ENCODE peak calls at places on chromosomes 11 and 22, in four cellular contexts. I, S, L and C are unnamed samples.

GRCh38 chr22:17121235-17122195 is at the start of gene TMEM121B:
- DNase-seq in S (peak), L (peak), I (peak), C (peak)

GRCh38 chr11:44752727-44753126 is 26.0 kb downstream of the TSPAN18 start:
- DNase-seq in L (peak), S (no peak), I (no peak), C (no peak)

GRCh38 chr22:26503758-26504157 is 8.5 kb downstream of the TFIP11 start:
- DNase-seq in L (no peak), I (no peak), S (no peak), C (no peak)

GRCh38 chr22:35299217-35299716 is 427 bp upstream of the TOM1 start:
- DNase-seq in S (peak), L (peak), I (no peak), C (peak)

GRCh38 chr22:43901976-43902643 is 10.3 kb upstream of the PNPLA5 start:
- DNase-seq in L (peak), S (peak), I (no peak), C (peak)

GRCh38 chr11:29306527-29306926 is 710.3 kb downstream of the KCNA4 start:
- DNase-seq in L (peak), S (peak), I (no peak), C (peak)

GRCh38 chr11:62614275-62614674 is 1.2 kb downstream of the ROM1 start:
- DNase-seq in L (no peak), S (no peak), I (peak), C (no peak)

GRCh38 chr22:27349456-27349855 is 452.1 kb downstream of the MN1 start:
- DNase-seq in S (no peak), I (no peak), L (peak), C (peak)

GRCh38 chr11:74849525-74850391 is 99.1 kb downstream of the XRRA1 start:
- DNase-seq in L (peak), I (no peak), S (peak), C (peak)

GRCh38 chr11:46336781-46337180 is 10.5 kb upstream of the DGKZ start:
- DNase-seq in I (no peak), L (peak), S (no peak), C (peak)

GRCh38 chr11:1780700-1781592 is 17.2 kb upstream of the CTSD start:
- DNase-seq in S (no peak), L (no peak), I (no peak), C (no peak)

GRCh38 chr11:58067685-58068084 is 36.9 kb downstream of the OR6Q1 start:
- DNase-seq in I (no peak), L (no peak), S (no peak), C (no peak)

GRCh38 chr22:44088976-44089570 is 65.0 kb downstream of the PARVB start:
- DNase-seq in I (no peak), S (no peak), L (peak), C (peak)

GRCh38 chr11:116062526-116063171 is 558.4 kb upstream of the CADM1 start:
- DNase-seq in L (no peak), I (no peak), S (peak), C (no peak)

GRCh38 chr22:50085211-50085999 is at the start of gene MLC1:
- DNase-seq in I (no peak), L (no peak), S (peak), C (peak)

GRCh38 chr22:41964106-41964494 is 5.1 kb upstream of the SEPTIN3 start:
- DNase-seq in L (no peak), S (no peak), I (no peak), C (no peak)

GRCh38 chr22:41968601-41969000 is 642 bp upstream of the SEPTIN3 start:
- DNase-seq in I (no peak), L (no peak), S (no peak), C (peak)

GRCh38 chr22:41966225-41966606 is 3.0 kb upstream of the SEPTIN3 start:
- DNase-seq in L (no peak), I (no peak), S (no peak), C (no peak)

GRCh38 chr22:41969110-41969646 is at the start of gene SEPTIN3:
- DNase-seq in I (no peak), L (no peak), S (no peak), C (no peak)

DNA sequence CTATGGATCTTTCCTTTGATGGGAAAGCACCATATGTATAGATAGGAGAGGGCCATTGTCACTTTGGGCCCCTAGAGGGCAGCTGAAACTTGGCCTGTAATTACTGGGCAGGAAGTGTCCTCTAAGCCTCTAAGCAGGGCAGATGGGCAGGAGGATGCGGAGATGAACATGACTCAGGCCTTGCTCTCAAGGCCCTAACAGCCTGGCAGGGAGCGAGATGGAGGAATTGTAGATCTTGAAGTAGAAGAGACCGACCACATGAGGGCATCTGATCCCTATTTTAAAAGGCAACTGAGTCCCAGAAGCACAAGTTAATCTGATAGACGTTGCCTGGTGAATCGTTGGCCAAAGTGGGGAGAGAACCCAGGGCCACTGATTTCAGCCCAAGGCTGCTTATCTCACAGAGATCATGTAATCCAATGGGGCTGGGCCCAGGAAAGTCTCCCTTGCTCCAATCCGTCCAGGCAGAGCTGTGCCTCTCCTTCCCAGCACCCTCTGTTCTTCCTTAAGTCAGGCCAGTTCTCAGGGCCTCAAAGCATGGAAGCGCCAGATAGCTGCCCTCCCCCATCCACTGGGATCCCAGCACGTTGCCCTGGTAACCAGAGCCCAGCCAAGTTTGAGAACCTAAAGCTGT is 2.5 kb upstream of the SEPTIN3 start:
- DNase-seq in L (peak), I (peak), S (peak), C (peak)
- TF ChIP-seq CTCF in L (peak), I (no peak), S (peak), C (peak)

GRCh38 chr11:133477263-133477625 is 55.1 kb downstream of the OPCML start:
- DNase-seq in L (no peak), S (no peak), I (no peak), C (no peak)

GRCh38 chr11:133474461-133474860 is 57.8 kb downstream of the OPCML start:
- DNase-seq in S (no peak), I (no peak), L (no peak), C (no peak)

GRCh38 chr11:133479209-133479608 is 53.1 kb downstream of the OPCML start:
- DNase-seq in L (no peak), I (no peak), S (no peak), C (no peak)

GRCh38 chr11:133476570-133477262 is 55.6 kb downstream of the OPCML start:
- DNase-seq in L (no peak), I (no peak), S (no peak), C (no peak)
- TF ChIP-seq CTCF in L (no peak), I (no peak), S (no peak), C (no peak)

DNA sequence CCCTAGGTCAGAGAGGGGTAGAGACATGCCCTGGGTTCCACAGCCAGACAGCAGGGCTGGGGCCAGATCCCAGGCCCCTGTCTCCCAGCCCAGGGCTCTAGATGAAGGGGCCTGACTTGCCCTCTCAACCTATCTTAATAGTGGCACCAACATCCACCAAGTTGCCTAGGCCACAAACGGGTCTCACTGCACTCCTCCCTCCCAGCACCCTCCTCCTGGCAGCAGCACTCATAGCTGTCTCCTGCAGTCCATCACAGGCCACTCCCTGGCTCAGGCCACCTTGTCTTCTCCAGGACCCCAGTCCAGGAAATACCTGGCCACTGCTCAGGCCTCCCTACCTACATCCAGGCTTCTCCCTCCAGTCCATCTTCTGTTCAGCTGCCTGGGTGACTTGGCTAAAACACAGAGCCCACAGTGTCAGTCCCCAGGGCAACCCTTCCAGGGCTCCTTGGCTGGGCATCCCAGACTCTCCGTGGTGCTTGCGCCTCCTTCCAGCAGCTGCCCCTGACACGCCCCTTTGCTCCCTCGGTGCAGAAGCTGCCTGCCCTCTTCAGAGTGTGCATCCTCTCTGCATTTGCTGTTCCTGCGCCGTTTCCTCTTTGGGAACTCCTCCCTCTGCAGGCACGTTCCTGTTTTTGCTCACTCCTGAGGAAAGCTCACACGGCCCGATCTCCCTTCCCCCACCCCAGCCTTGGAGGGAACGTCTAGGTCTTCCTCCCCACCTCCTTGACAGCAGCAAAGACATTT is 40.5 kb downstream of the LRRC32 start:
- DNase-seq in I (peak), L (peak), S (peak), C (peak)
- TF ChIP-seq CTCF in I (no peak), L (peak), S (peak), C (no peak)

GRCh38 chr11:77115956-77116355 is 12.1 kb upstream of the MYO7A start:
- DNase-seq in I (no peak), S (no peak), L (no peak), C (no peak)

GRCh38 chr11:77117485-77117884 is 10.6 kb upstream of the MYO7A start:
- DNase-seq in I (no peak), S (no peak), L (no peak), C (no peak)

GRCh38 chr11:77113382-77114088 is 10.9 kb downstream of the OMP start:
- DNase-seq in S (peak), L (peak), I (peak), C (peak)

GRCh38 chr11:77114089-77114463 is 11.4 kb downstream of the OMP start:
- DNase-seq in I (no peak), S (no peak), L (no peak), C (no peak)

DNA sequence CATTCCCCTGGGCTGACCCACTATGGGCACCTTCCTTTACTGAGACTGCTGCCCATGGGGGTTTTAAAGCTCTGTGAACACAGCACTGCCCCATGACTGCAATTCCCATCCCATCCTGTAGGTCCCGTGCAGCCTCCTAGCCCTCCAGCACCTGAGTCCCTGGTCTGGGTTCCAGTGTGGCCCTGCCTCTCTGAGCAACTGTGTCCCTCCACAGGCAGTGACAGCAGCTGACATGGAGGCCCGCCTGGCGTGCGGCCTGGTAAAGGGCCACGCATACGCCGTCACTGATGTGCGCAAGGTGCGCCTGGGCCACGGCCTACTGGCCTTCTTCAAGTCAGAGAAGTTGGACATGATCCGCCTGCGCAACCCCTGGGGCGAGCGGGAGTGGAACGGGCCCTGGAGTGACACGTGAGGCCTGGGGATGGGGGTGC is 12.6 kb downstream of the OMP start:
- DNase-seq in I (no peak), L (no peak), S (no peak), C (no peak)
- TF ChIP-seq CTCF in I (no peak), L (peak), S (no peak), C (peak)